ENCODE peak calls at places on chromosomes 7 and 10, in nine cellular contexts. One of them, this sample, is unnamed.

GRCh38 chr10:133528296-133528844 is 1.2 kb downstream of the CYP2E1 start:
- DNase-seq in AG10803: no peak
- DNase-seq in right atrium auricular region: no peak
- DNase-seq in HepG2: no peak
- DNase-seq in HCT116: no peak
- DNase-seq in fibroblast of mammary gland: no peak
- DNase-seq in body of pancreas: no peak
- DNase-seq in IMR-90: peak
- DNase-seq in cardiac muscle cell: no peak
- DNase-seq in this sample: no peak

GRCh38 chr7:50852901-50853300 is 70.2 kb upstream of the GRB10 start:
- DNase-seq in AG10803: no peak
- DNase-seq in right atrium auricular region: peak
- DNase-seq in HepG2: no peak
- DNase-seq in HCT116: no peak
- DNase-seq in fibroblast of mammary gland: no peak
- DNase-seq in body of pancreas: no peak
- DNase-seq in IMR-90: no peak
- DNase-seq in cardiac muscle cell: no peak
- DNase-seq in this sample: no peak

GRCh38 chr10:89669985-89670384 is 24.9 kb upstream of the PANK1 start:
- DNase-seq in AG10803: no peak
- DNase-seq in right atrium auricular region: no peak
- DNase-seq in HepG2: peak
- DNase-seq in HCT116: no peak
- DNase-seq in fibroblast of mammary gland: no peak
- DNase-seq in body of pancreas: no peak
- DNase-seq in IMR-90: no peak
- DNase-seq in cardiac muscle cell: no peak
- DNase-seq in this sample: no peak

GRCh38 chr10:46514899-46515298 is 41.6 kb downstream of the GPRIN2 start:
- DNase-seq in AG10803: no peak
- DNase-seq in right atrium auricular region: no peak
- DNase-seq in HepG2: no peak
- DNase-seq in HCT116: no peak
- DNase-seq in fibroblast of mammary gland: no peak
- DNase-seq in body of pancreas: no peak
- DNase-seq in IMR-90: no peak
- DNase-seq in cardiac muscle cell: no peak
- DNase-seq in this sample: no peak

GRCh38 chr7:110507832-110508231 is 583.1 kb upstream of the LRRN3 start:
- DNase-seq in AG10803: no peak
- DNase-seq in right atrium auricular region: no peak
- DNase-seq in HepG2: no peak
- DNase-seq in HCT116: no peak
- DNase-seq in fibroblast of mammary gland: no peak
- DNase-seq in body of pancreas: peak
- DNase-seq in IMR-90: no peak
- DNase-seq in cardiac muscle cell: no peak
- DNase-seq in this sample: no peak

GRCh38 chr7:28718042-28718452 is 240.1 kb downstream of the TRIL start:
- DNase-seq in AG10803: no peak
- DNase-seq in right atrium auricular region: no peak
- DNase-seq in HepG2: no peak
- DNase-seq in HCT116: no peak
- DNase-seq in fibroblast of mammary gland: no peak
- DNase-seq in body of pancreas: no peak
- DNase-seq in IMR-90: no peak
- DNase-seq in cardiac muscle cell: no peak
- DNase-seq in this sample: no peak

GRCh38 chr7:35878356-35878755 is 77.5 kb downstream of the SEPTIN7 start:
- DNase-seq in AG10803: peak
- DNase-seq in right atrium auricular region: no peak
- DNase-seq in HepG2: no peak
- DNase-seq in HCT116: no peak
- DNase-seq in fibroblast of mammary gland: peak
- DNase-seq in body of pancreas: no peak
- DNase-seq in IMR-90: peak
- DNase-seq in cardiac muscle cell: no peak
- DNase-seq in this sample: peak

GRCh38 chr7:139695616-139696015 is 82.2 kb downstream of the HIPK2 start:
- DNase-seq in AG10803: peak
- DNase-seq in right atrium auricular region: no peak
- DNase-seq in HepG2: no peak
- DNase-seq in HCT116: no peak
- DNase-seq in fibroblast of mammary gland: peak
- DNase-seq in body of pancreas: no peak
- DNase-seq in IMR-90: no peak
- DNase-seq in cardiac muscle cell: no peak
- DNase-seq in this sample: no peak

GRCh38 chr7:107563072-107563760 is 504 bp downstream of the COG5 start:
- DNase-seq in AG10803: peak
- DNase-seq in right atrium auricular region: peak
- DNase-seq in HepG2: peak
- DNase-seq in HCT116: peak
- DNase-seq in fibroblast of mammary gland: no peak
- DNase-seq in body of pancreas: peak
- DNase-seq in IMR-90: peak
- DNase-seq in cardiac muscle cell: no peak
- DNase-seq in this sample: no peak

GRCh38 chr7:135678612-135679575 is 16.6 kb downstream of the STMP1 start:
- DNase-seq in AG10803: peak
- DNase-seq in right atrium auricular region: no peak
- DNase-seq in HepG2: no peak
- DNase-seq in HCT116: no peak
- DNase-seq in fibroblast of mammary gland: peak
- DNase-seq in body of pancreas: peak
- DNase-seq in IMR-90: peak
- DNase-seq in cardiac muscle cell: no peak
- DNase-seq in this sample: peak

GRCh38 chr7:69448071-69448470 is 150.2 kb upstream of the AUTS2 start:
- DNase-seq in AG10803: peak
- DNase-seq in right atrium auricular region: no peak
- DNase-seq in HepG2: no peak
- DNase-seq in HCT116: no peak
- DNase-seq in fibroblast of mammary gland: peak
- DNase-seq in body of pancreas: no peak
- DNase-seq in IMR-90: no peak
- DNase-seq in cardiac muscle cell: no peak
- DNase-seq in this sample: no peak

GRCh38 chr7:127392182-127392565 is 334 bp downstream of the ZNF800 start:
- DNase-seq in AG10803: peak
- DNase-seq in right atrium auricular region: no peak
- DNase-seq in HepG2: no peak
- DNase-seq in HCT116: no peak
- DNase-seq in fibroblast of mammary gland: peak
- DNase-seq in body of pancreas: peak
- DNase-seq in IMR-90: peak
- DNase-seq in cardiac muscle cell: peak
- DNase-seq in this sample: peak

GRCh38 chr10:119526606-119527592 is 15.6 kb downstream of the RGS10 start:
- DNase-seq in AG10803: no peak
- DNase-seq in right atrium auricular region: no peak
- DNase-seq in HepG2: no peak
- DNase-seq in HCT116: no peak
- DNase-seq in fibroblast of mammary gland: no peak
- DNase-seq in body of pancreas: no peak
- DNase-seq in IMR-90: peak
- DNase-seq in cardiac muscle cell: no peak
- DNase-seq in this sample: no peak

GRCh38 chr10:34145751-34146150 is 669.3 kb downstream of the PARD3 start:
- DNase-seq in AG10803: peak
- DNase-seq in right atrium auricular region: no peak
- DNase-seq in HepG2: no peak
- DNase-seq in HCT116: no peak
- DNase-seq in fibroblast of mammary gland: no peak
- DNase-seq in body of pancreas: no peak
- DNase-seq in IMR-90: peak
- DNase-seq in cardiac muscle cell: no peak
- DNase-seq in this sample: peak

GRCh38 chr10:128067691-128068397 is 58.4 kb downstream of the MKI67 start:
- DNase-seq in AG10803: no peak
- DNase-seq in right atrium auricular region: no peak
- DNase-seq in HepG2: no peak
- DNase-seq in HCT116: no peak
- DNase-seq in fibroblast of mammary gland: no peak
- DNase-seq in body of pancreas: no peak
- DNase-seq in IMR-90: no peak
- DNase-seq in cardiac muscle cell: no peak
- DNase-seq in this sample: no peak

GRCh38 chr7:106126170-106126938 is 14.2 kb upstream of the SYPL1 start:
- DNase-seq in AG10803: peak
- DNase-seq in right atrium auricular region: no peak
- DNase-seq in HepG2: no peak
- DNase-seq in HCT116: no peak
- DNase-seq in fibroblast of mammary gland: peak
- DNase-seq in body of pancreas: no peak
- DNase-seq in IMR-90: peak
- DNase-seq in cardiac muscle cell: no peak
- DNase-seq in this sample: peak

DNA sequence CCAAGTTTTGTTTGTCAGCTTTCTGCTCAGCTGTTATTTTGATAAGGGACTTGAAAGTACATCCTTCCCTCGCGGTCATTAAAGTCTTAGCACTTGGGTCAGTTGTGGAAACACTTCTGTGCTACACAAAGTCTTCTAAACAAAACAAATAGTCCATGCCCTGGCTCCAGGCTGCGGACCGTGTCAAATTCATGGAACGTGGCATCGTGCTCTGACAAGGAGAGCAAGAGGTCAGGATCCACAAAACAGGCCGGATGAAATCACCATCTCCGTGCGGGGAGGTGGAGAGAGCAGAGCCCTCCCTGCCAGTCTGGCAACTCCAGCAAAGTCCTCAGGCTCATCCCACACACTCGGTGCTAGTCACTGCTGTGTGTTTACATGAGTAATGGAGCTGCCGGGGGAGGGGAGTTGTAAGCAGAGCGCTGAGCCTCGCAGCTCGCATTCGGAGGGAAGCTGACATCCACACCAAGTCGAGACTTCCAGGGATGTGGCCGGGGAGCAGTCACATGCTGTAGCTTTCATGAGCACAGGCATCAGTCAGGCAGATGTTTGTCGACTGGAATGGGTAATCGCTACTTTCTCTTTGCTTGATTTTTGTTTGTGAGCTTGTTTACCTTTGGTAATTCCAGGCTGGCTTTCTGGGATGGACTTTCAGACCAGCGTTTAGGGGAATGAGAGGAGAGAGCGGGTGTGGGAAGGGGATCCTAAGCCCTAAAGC is 147.6 kb downstream of the ARID5B start:
- DNase-seq in AG10803: peak
- DNase-seq in right atrium auricular region: peak
- DNase-seq in HepG2: peak
- DNase-seq in HCT116: no peak
- DNase-seq in fibroblast of mammary gland: peak
- DNase-seq in body of pancreas: peak
- DNase-seq in IMR-90: peak
- DNase-seq in cardiac muscle cell: peak
- DNase-seq in this sample: peak
- H3K4me3 ChIP-seq in AG10803: peak
- H3K4me3 ChIP-seq in right atrium auricular region: peak
- H3K4me3 ChIP-seq in HepG2: peak
- H3K4me3 ChIP-seq in HCT116: no peak
- H3K4me3 ChIP-seq in fibroblast of mammary gland: peak
- H3K4me3 ChIP-seq in body of pancreas: no peak
- H3K4me3 ChIP-seq in IMR-90: peak
- H3K4me3 ChIP-seq in cardiac muscle cell: peak
- H3K4me3 ChIP-seq in this sample: peak

GRCh38 chr7:103918928-103919868 is 70.3 kb downstream of the RELN start:
- DNase-seq in AG10803: no peak
- DNase-seq in right atrium auricular region: no peak
- DNase-seq in HepG2: no peak
- DNase-seq in HCT116: no peak
- DNase-seq in fibroblast of mammary gland: no peak
- DNase-seq in body of pancreas: no peak
- DNase-seq in IMR-90: no peak
- DNase-seq in cardiac muscle cell: no peak
- DNase-seq in this sample: no peak

GRCh38 chr7:103912906-103913610 is 76.4 kb downstream of the RELN start:
- DNase-seq in AG10803: no peak
- DNase-seq in right atrium auricular region: no peak
- DNase-seq in HepG2: no peak
- DNase-seq in HCT116: no peak
- DNase-seq in fibroblast of mammary gland: no peak
- DNase-seq in body of pancreas: no peak
- DNase-seq in IMR-90: peak
- DNase-seq in cardiac muscle cell: no peak
- DNase-seq in this sample: no peak

GRCh38 chr7:103915958-103916357 is 73.5 kb downstream of the RELN start:
- DNase-seq in AG10803: no peak
- DNase-seq in right atrium auricular region: no peak
- DNase-seq in HepG2: no peak
- DNase-seq in HCT116: no peak
- DNase-seq in fibroblast of mammary gland: peak
- DNase-seq in body of pancreas: no peak
- DNase-seq in IMR-90: peak
- DNase-seq in cardiac muscle cell: no peak
- DNase-seq in this sample: no peak

GRCh38 chr7:103914147-103914899 is 75.1 kb downstream of the RELN start:
- DNase-seq in AG10803: no peak
- DNase-seq in right atrium auricular region: no peak
- DNase-seq in HepG2: no peak
- DNase-seq in HCT116: no peak
- DNase-seq in fibroblast of mammary gland: no peak
- DNase-seq in body of pancreas: no peak
- DNase-seq in IMR-90: peak
- DNase-seq in cardiac muscle cell: no peak
- DNase-seq in this sample: no peak
- H3K4me3 ChIP-seq in AG10803: no peak
- H3K4me3 ChIP-seq in right atrium auricular region: no peak
- H3K4me3 ChIP-seq in HepG2: no peak
- H3K4me3 ChIP-seq in HCT116: no peak
- H3K4me3 ChIP-seq in fibroblast of mammary gland: no peak
- H3K4me3 ChIP-seq in body of pancreas: no peak
- H3K4me3 ChIP-seq in IMR-90: no peak
- H3K4me3 ChIP-seq in cardiac muscle cell: no peak
- H3K4me3 ChIP-seq in this sample: no peak

GRCh38 chr10:74827694-74828093 is 1.3 kb downstream of the KAT6B start:
- DNase-seq in AG10803: no peak
- DNase-seq in right atrium auricular region: no peak
- DNase-seq in HepG2: no peak
- DNase-seq in HCT116: no peak
- DNase-seq in fibroblast of mammary gland: no peak
- DNase-seq in body of pancreas: no peak
- DNase-seq in IMR-90: no peak
- DNase-seq in cardiac muscle cell: no peak
- DNase-seq in this sample: no peak
- H3K4me3 ChIP-seq in AG10803: peak
- H3K4me3 ChIP-seq in right atrium auricular region: no peak
- H3K4me3 ChIP-seq in HepG2: peak
- H3K4me3 ChIP-seq in HCT116: peak
- H3K4me3 ChIP-seq in fibroblast of mammary gland: peak
- H3K4me3 ChIP-seq in body of pancreas: no peak
- H3K4me3 ChIP-seq in IMR-90: peak
- H3K4me3 ChIP-seq in cardiac muscle cell: peak
- H3K4me3 ChIP-seq in this sample: peak

GRCh38 chr7:13411641-13412040 is 577.8 kb downstream of the ETV1 start:
- DNase-seq in AG10803: no peak
- DNase-seq in right atrium auricular region: no peak
- DNase-seq in HepG2: no peak
- DNase-seq in HCT116: no peak
- DNase-seq in fibroblast of mammary gland: no peak
- DNase-seq in body of pancreas: no peak
- DNase-seq in IMR-90: no peak
- DNase-seq in cardiac muscle cell: no peak
- DNase-seq in this sample: no peak
- H3K4me3 ChIP-seq in AG10803: no peak
- H3K4me3 ChIP-seq in right atrium auricular region: no peak
- H3K4me3 ChIP-seq in HepG2: no peak
- H3K4me3 ChIP-seq in HCT116: no peak
- H3K4me3 ChIP-seq in fibroblast of mammary gland: no peak
- H3K4me3 ChIP-seq in body of pancreas: no peak
- H3K4me3 ChIP-seq in IMR-90: no peak
- H3K4me3 ChIP-seq in cardiac muscle cell: no peak
- H3K4me3 ChIP-seq in this sample: no peak